ENCODE peak calls at places on chromosomes 2 and 18, in seven cellular contexts. One of them, this sample, is unnamed. For H3K4me1, the result is how much of the 10 kb centered on the place peaks cover.

GRCh38 chr2:11669454-11670291 is at the start of gene NTSR2:
- DNase-seq in HCT116: no peak
- DNase-seq in heart left ventricle: peak
- DNase-seq in right lobe of liver: peak
- DNase-seq in ovary: peak
- DNase-seq in H1: peak
- DNase-seq in spleen: peak
- DNase-seq in this sample: no peak

GRCh38 chr2:41020318-41020717 is 568.4 kb upstream of the SLC8A1 start:
- DNase-seq in right lobe of liver: no peak
- DNase-seq in ovary: no peak
- DNase-seq in heart left ventricle: no peak
- DNase-seq in H1: no peak
- DNase-seq in HCT116: no peak
- DNase-seq in spleen: no peak
- DNase-seq in this sample: no peak

GRCh38 chr2:74530239-74531161 is 767 bp downstream of the HTRA2 start:
- DNase-seq in right lobe of liver: peak
- DNase-seq in HCT116: no peak
- DNase-seq in H1: no peak
- DNase-seq in heart left ventricle: peak
- DNase-seq in spleen: peak
- DNase-seq in ovary: no peak
- DNase-seq in this sample: no peak

GRCh38 chr2:108825736-108826135 is 39.2 kb downstream of the CCDC138 start:
- DNase-seq in ovary: no peak
- DNase-seq in HCT116: no peak
- DNase-seq in right lobe of liver: no peak
- DNase-seq in heart left ventricle: no peak
- DNase-seq in spleen: no peak
- DNase-seq in H1: no peak
- DNase-seq in this sample: no peak

GRCh38 chr2:219459460-219460311 is 25.0 kb downstream of the SPEG start:
- DNase-seq in ovary: peak
- DNase-seq in HCT116: no peak
- DNase-seq in H1: no peak
- DNase-seq in right lobe of liver: peak
- DNase-seq in spleen: no peak
- DNase-seq in heart left ventricle: peak
- DNase-seq in this sample: no peak

GRCh38 chr2:121887513-121888188 is 132.2 kb downstream of the TSN start:
- DNase-seq in right lobe of liver: no peak
- DNase-seq in H1: no peak
- DNase-seq in ovary: no peak
- DNase-seq in heart left ventricle: no peak
- DNase-seq in HCT116: no peak
- DNase-seq in spleen: no peak
- DNase-seq in this sample: no peak

GRCh38 chr2:240423788-240424191 is 11.7 kb upstream of the GPC1 start:
- DNase-seq in heart left ventricle: peak
- DNase-seq in spleen: peak
- DNase-seq in right lobe of liver: peak
- DNase-seq in ovary: peak
- DNase-seq in H1: no peak
- DNase-seq in HCT116: no peak
- DNase-seq in this sample: peak

GRCh38 chr18:2337552-2338141 is 233.7 kb downstream of the METTL4 start:
- DNase-seq in spleen: no peak
- DNase-seq in ovary: no peak
- DNase-seq in heart left ventricle: peak
- DNase-seq in HCT116: peak
- DNase-seq in H1: no peak
- DNase-seq in right lobe of liver: no peak
- DNase-seq in this sample: no peak

GRCh38 chr18:52288403-52289004 is 51.5 kb upstream of the DCC start:
- DNase-seq in H1: peak
- DNase-seq in heart left ventricle: no peak
- DNase-seq in spleen: no peak
- DNase-seq in ovary: no peak
- DNase-seq in HCT116: no peak
- DNase-seq in right lobe of liver: peak
- DNase-seq in this sample: no peak

GRCh38 chr2:238162516-238163441 is 4.0 kb downstream of the ERFE start:
- DNase-seq in H1: no peak
- DNase-seq in heart left ventricle: no peak
- DNase-seq in right lobe of liver: no peak
- DNase-seq in ovary: no peak
- DNase-seq in HCT116: no peak
- DNase-seq in spleen: peak
- DNase-seq in this sample: no peak

GRCh38 chr2:215530191-215530968 is 94.5 kb upstream of the FN1 start:
- DNase-seq in ovary: no peak
- DNase-seq in right lobe of liver: no peak
- DNase-seq in heart left ventricle: no peak
- DNase-seq in HCT116: no peak
- DNase-seq in H1: no peak
- DNase-seq in spleen: no peak
- DNase-seq in this sample: no peak

GRCh38 chr2:134718095-134718955 is 475 bp downstream of the TMEM163 start:
- DNase-seq in heart left ventricle: no peak
- DNase-seq in ovary: peak
- DNase-seq in HCT116: no peak
- DNase-seq in H1: no peak
- DNase-seq in right lobe of liver: peak
- DNase-seq in spleen: peak
- DNase-seq in this sample: no peak

GRCh38 chr2:102478686-102479470 is 5.9 kb downstream of the SLC9A4 start:
- DNase-seq in ovary: no peak
- DNase-seq in HCT116: no peak
- DNase-seq in spleen: peak
- DNase-seq in right lobe of liver: no peak
- DNase-seq in heart left ventricle: no peak
- DNase-seq in H1: no peak
- DNase-seq in this sample: no peak

GRCh38 chr2:118881490-118882129 is 34.2 kb upstream of the EN1 start:
- DNase-seq in spleen: peak
- DNase-seq in HCT116: peak
- DNase-seq in ovary: no peak
- DNase-seq in H1: peak
- DNase-seq in right lobe of liver: peak
- DNase-seq in heart left ventricle: no peak
- DNase-seq in this sample: peak

GRCh38 chr2:199223791-199224190 is 233.9 kb downstream of the SATB2 start:
- DNase-seq in heart left ventricle: no peak
- DNase-seq in spleen: no peak
- DNase-seq in ovary: no peak
- DNase-seq in right lobe of liver: no peak
- DNase-seq in H1: no peak
- DNase-seq in HCT116: no peak
- DNase-seq in this sample: no peak

GRCh38 chr2:235267251-235267650 is 226.6 kb upstream of the AGAP1 start:
- DNase-seq in right lobe of liver: no peak
- DNase-seq in ovary: no peak
- DNase-seq in heart left ventricle: no peak
- DNase-seq in spleen: no peak
- DNase-seq in H1: no peak
- DNase-seq in HCT116: no peak
- DNase-seq in this sample: no peak

GRCh38 chr18:51196116-51196810 is 1.2 kb downstream of the MEX3C start:
- DNase-seq in H1: no peak
- DNase-seq in heart left ventricle: peak
- DNase-seq in right lobe of liver: peak
- DNase-seq in HCT116: no peak
- DNase-seq in ovary: peak
- DNase-seq in spleen: peak
- DNase-seq in this sample: no peak

GRCh38 chr2:159381574-159381973 is 95.1 kb upstream of the WDSUB1 start:
- DNase-seq in spleen: no peak
- DNase-seq in HCT116: no peak
- DNase-seq in right lobe of liver: no peak
- DNase-seq in heart left ventricle: no peak
- DNase-seq in ovary: no peak
- DNase-seq in H1: no peak
- DNase-seq in this sample: no peak

GRCh38 chr2:233761040-233761769 is 1.1 kb downstream of the UGT1A1 start:
- DNase-seq in HCT116: no peak
- DNase-seq in spleen: no peak
- DNase-seq in heart left ventricle: no peak
- DNase-seq in H1: no peak
- DNase-seq in right lobe of liver: no peak
- DNase-seq in ovary: no peak
- DNase-seq in this sample: no peak

GRCh38 chr2:134727385-134727784 is 8.6 kb upstream of the TMEM163 start:
- DNase-seq in H1: no peak
- DNase-seq in spleen: no peak
- DNase-seq in heart left ventricle: no peak
- DNase-seq in HCT116: no peak
- DNase-seq in ovary: peak
- DNase-seq in right lobe of liver: no peak
- DNase-seq in this sample: no peak

GRCh38 chr18:23399067-23399466 is 54.0 kb upstream of the RIOK3 start:
- DNase-seq in H1: no peak
- DNase-seq in spleen: no peak
- DNase-seq in HCT116: no peak
- DNase-seq in ovary: no peak
- DNase-seq in right lobe of liver: no peak
- DNase-seq in heart left ventricle: no peak
- DNase-seq in this sample: no peak

GRCh38 chr2:148096012-148096411 is 75.1 kb downstream of the MBD5 start:
- DNase-seq in HCT116: no peak
- DNase-seq in ovary: no peak
- DNase-seq in right lobe of liver: no peak
- DNase-seq in H1: no peak
- DNase-seq in spleen: no peak
- DNase-seq in heart left ventricle: no peak
- DNase-seq in this sample: no peak

GRCh38 chr2:144516981-144517824 is 2.7 kb downstream of the ZEB2 start:
- DNase-seq in ovary: peak
- DNase-seq in heart left ventricle: peak
- DNase-seq in right lobe of liver: peak
- DNase-seq in H1: no peak
- DNase-seq in spleen: peak
- DNase-seq in HCT116: no peak
- DNase-seq in this sample: no peak

GRCh38 chr2:144514731-144515424 is 5.0 kb downstream of the ZEB2 start:
- DNase-seq in ovary: peak
- DNase-seq in H1: no peak
- DNase-seq in right lobe of liver: no peak
- DNase-seq in HCT116: no peak
- DNase-seq in heart left ventricle: peak
- DNase-seq in spleen: no peak
- DNase-seq in this sample: no peak

GRCh38 chr2:144515425-144515693 is 4.6 kb downstream of the ZEB2 start:
- DNase-seq in right lobe of liver: no peak
- DNase-seq in H1: no peak
- DNase-seq in heart left ventricle: no peak
- DNase-seq in HCT116: no peak
- DNase-seq in spleen: no peak
- DNase-seq in ovary: no peak
- DNase-seq in this sample: no peak

GRCh38 chr2:144516417-144516980 is 3.4 kb downstream of the ZEB2 start:
- DNase-seq in right lobe of liver: no peak
- DNase-seq in HCT116: no peak
- DNase-seq in heart left ventricle: peak
- DNase-seq in H1: no peak
- DNase-seq in spleen: peak
- DNase-seq in ovary: peak
- DNase-seq in this sample: no peak

GRCh38 chr2:144515694-144516416 is 4.1 kb downstream of the ZEB2 start:
- DNase-seq in ovary: peak
- DNase-seq in HCT116: no peak
- DNase-seq in spleen: peak
- DNase-seq in heart left ventricle: peak
- DNase-seq in right lobe of liver: peak
- DNase-seq in H1: no peak
- DNase-seq in this sample: no peak
- H3K4me3 ChIP-seq in ovary: peak
- H3K4me3 ChIP-seq in HCT116: no peak
- H3K4me3 ChIP-seq in spleen: peak
- H3K4me3 ChIP-seq in heart left ventricle: peak
- H3K4me3 ChIP-seq in right lobe of liver: peak
- H3K4me3 ChIP-seq in H1: peak
- H3K4me3 ChIP-seq in this sample: peak

GRCh38 chr18:55261253-55261652 is 302.0 kb upstream of the CCDC68 start:
- DNase-seq in H1: no peak
- DNase-seq in right lobe of liver: no peak
- DNase-seq in heart left ventricle: no peak
- DNase-seq in HCT116: no peak
- DNase-seq in spleen: no peak
- DNase-seq in ovary: no peak
- DNase-seq in this sample: no peak
- H3K4me1 ChIP-seq in H1: under half
- H3K4me1 ChIP-seq in right lobe of liver: under half
- H3K4me1 ChIP-seq in heart left ventricle: under half
- H3K4me1 ChIP-seq in HCT116: under half
- H3K4me1 ChIP-seq in spleen: under half
- H3K4me1 ChIP-seq in ovary: under half
- H3K4me1 ChIP-seq in this sample: under half

GRCh38 chr2:67018318-67018717 is 378.8 kb upstream of the ETAA1 start:
- DNase-seq in H1: no peak
- DNase-seq in HCT116: no peak
- DNase-seq in right lobe of liver: no peak
- DNase-seq in ovary: no peak
- DNase-seq in spleen: no peak
- DNase-seq in heart left ventricle: no peak
- DNase-seq in this sample: no peak
- TF ChIP-seq POLR2A in H1: no peak
- TF ChIP-seq POLR2A in HCT116: no peak
- TF ChIP-seq POLR2A in right lobe of liver: no peak
- TF ChIP-seq POLR2A in ovary: no peak
- TF ChIP-seq POLR2A in spleen: no peak
- TF ChIP-seq POLR2A in heart left ventricle: no peak
- TF ChIP-seq POLR2A in this sample: no peak

GRCh38 chr18:12839057-12839525 is 44.9 kb downstream of the PTPN2 start:
- DNase-seq in right lobe of liver: no peak
- DNase-seq in HCT116: no peak
- DNase-seq in ovary: no peak
- DNase-seq in spleen: no peak
- DNase-seq in H1: no peak
- DNase-seq in heart left ventricle: no peak
- DNase-seq in this sample: no peak

GRCh38 chr18:12837747-12838146 is 46.3 kb downstream of the PTPN2 start:
- DNase-seq in H1: no peak
- DNase-seq in ovary: no peak
- DNase-seq in HCT116: no peak
- DNase-seq in heart left ventricle: no peak
- DNase-seq in right lobe of liver: no peak
- DNase-seq in spleen: no peak
- DNase-seq in this sample: no peak

GRCh38 chr18:12839526-12840196 is 44.4 kb downstream of the PTPN2 start:
- DNase-seq in HCT116: no peak
- DNase-seq in H1: no peak
- DNase-seq in heart left ventricle: no peak
- DNase-seq in ovary: no peak
- DNase-seq in right lobe of liver: no peak
- DNase-seq in spleen: no peak
- DNase-seq in this sample: no peak

GRCh38 chr18:12836551-12836950 is 47.5 kb downstream of the PTPN2 start:
- DNase-seq in HCT116: no peak
- DNase-seq in H1: no peak
- DNase-seq in ovary: no peak
- DNase-seq in heart left ventricle: no peak
- DNase-seq in spleen: no peak
- DNase-seq in right lobe of liver: no peak
- DNase-seq in this sample: no peak

GRCh38 chr18:12838178-12838634 is 45.8 kb downstream of the PTPN2 start:
- DNase-seq in heart left ventricle: no peak
- DNase-seq in HCT116: no peak
- DNase-seq in right lobe of liver: peak
- DNase-seq in H1: no peak
- DNase-seq in ovary: peak
- DNase-seq in spleen: no peak
- DNase-seq in this sample: peak
- H3K4me3 ChIP-seq in heart left ventricle: no peak
- H3K4me3 ChIP-seq in HCT116: no peak
- H3K4me3 ChIP-seq in right lobe of liver: peak
- H3K4me3 ChIP-seq in H1: no peak
- H3K4me3 ChIP-seq in ovary: no peak
- H3K4me3 ChIP-seq in spleen: no peak
- H3K4me3 ChIP-seq in this sample: no peak

This sample was measured in breast epithelium.